ENCODE peak calls at places on chromosomes 13 and 19, in four cellular contexts. U is activated T-cell treated with anti-CD3 and anti-CD28 coated beads, Interleukin-2, amount 50 U/mL, for 72 hours; R is GM23248; A is iris pigment epithelial cell. T is an unnamed sample.

GRCh38 chr19:38924383-38924782 is 6.2 kb downstream of the SARS2 start:
- DNase-seq in R (no peak), U (no peak), A (no peak), T (no peak)

GRCh38 chr13:43545317-43545874 is 241.4 kb downstream of the ENOX1 start:
- DNase-seq in A (no peak), U (no peak), R (no peak), T (no peak)

GRCh38 chr13:48728226-48728625 is 74.5 kb downstream of the CYSLTR2 start:
- DNase-seq in U (no peak), R (no peak), A (no peak), T (no peak)

GRCh38 chr13:105735269-105735668 is 800.2 kb downstream of the EFNB2 start:
- DNase-seq in U (no peak), R (no peak), A (peak), T (no peak)

GRCh38 chr19:10508707-10509106 is 5.6 kb upstream of the KEAP1 start:
- DNase-seq in A (no peak), U (peak), R (no peak), T (no peak)

GRCh38 chr19:46813570-46814358 is 25.4 kb upstream of the SLC1A5 start:
- DNase-seq in R (no peak), U (no peak), A (peak), T (no peak)

GRCh38 chr19:2494447-2495129 is 18.7 kb downstream of the GADD45B start:
- DNase-seq in R (peak), U (peak), A (peak), T (peak)

GRCh38 chr13:42417624-42418023 is 145.7 kb downstream of the AKAP11 start:
- DNase-seq in R (no peak), A (no peak), U (no peak), T (no peak)

GRCh38 chr19:53511933-53512374 is 26.0 kb upstream of the ZNF331 start:
- DNase-seq in A (peak), R (peak), U (peak), T (peak)

GRCh38 chr13:32323912-32324311 is 8.6 kb downstream of the BRCA2 start:
- DNase-seq in R (peak), A (peak), U (no peak), T (no peak)

T was measured in GM13976.